ENCODE peak calls at places on chromosomes 12 and 14, in seven cellular contexts. M is IMR-90, J is lower lobe of right lung, Y is AG04450, U is left ventricle myocardium inferior, Q is HFFc6, L is mesothelial cell of epicardium. I is an unnamed sample.

GRCh38 chr12:131833288-131833895 is 5.2 kb downstream of the MMP17 start:
- DNase-seq in L (no peak), J (no peak), U (no peak), Q (no peak), Y (no peak), M (no peak), I (no peak)

GRCh38 chr12:47276253-47277070 is 196.7 kb upstream of the AMIGO2 start:
- DNase-seq in U (no peak), M (peak; percentile 79), L (no peak), J (no peak), Y (no peak), Q (no peak), I (peak; percentile 44)

GRCh38 chr12:89348894-89349669 is 3.2 kb downstream of the DUSP6 start:
- DNase-seq in J (no peak), M (no peak), Q (no peak), U (no peak), L (no peak), Y (no peak), I (no peak)

GRCh38 chr12:3311027-3311402 is 180.0 kb upstream of the PRMT8 start:
- DNase-seq in Y (no peak), J (no peak), M (no peak), U (no peak), L (no peak), Q (no peak), I (no peak)

GRCh38 chr14:99589031-99589441 is 15.0 kb downstream of the CCDC85C start:
- DNase-seq in J (no peak), Q (no peak), Y (no peak), L (no peak), U (no peak), M (no peak), I (no peak)

GRCh38 chr12:27571463-27571862 is 47.5 kb downstream of the PPFIBP1 start:
- DNase-seq in Q (peak; percentile 79), U (no peak), Y (no peak), M (peak; percentile 91), J (no peak), L (no peak), I (no peak)

GRCh38 chr12:5377997-5378596 is 53.8 kb upstream of the NTF3 start:
- DNase-seq in L (peak; percentile 64), J (no peak), Q (no peak), U (no peak), Y (no peak), M (no peak), I (no peak)

GRCh38 chr12:89154743-89155530 is 197.4 kb downstream of the DUSP6 start:
- DNase-seq in Y (no peak), L (no peak), U (no peak), M (peak; percentile 8), Q (no peak), J (no peak), I (no peak)

GRCh38 chr12:118816296-118816695 is 165.0 kb upstream of the SRRM4 start:
- DNase-seq in M (no peak), L (no peak), U (no peak), J (no peak), Q (no peak), Y (no peak), I (no peak)

GRCh38 chr12:107322063-107322462 is 228.7 kb upstream of the CRY1 start:
- DNase-seq in Q (no peak), Y (no peak), M (no peak), J (no peak), L (no peak), U (no peak), I (no peak)

GRCh38 chr12:38664661-38665269 is 240.6 kb downstream of the CPNE8 start:
- DNase-seq in J (no peak), M (no peak), L (no peak), Y (no peak), U (no peak), Q (no peak), I (no peak)

GRCh38 chr12:93402333-93403311 is 24.9 kb downstream of the NUDT4 start:
- DNase-seq in J (no peak), L (no peak), U (no peak), M (no peak), Q (no peak), Y (no peak), I (no peak)

GRCh38 chr12:52495385-52495784 is 2.3 kb upstream of the KRT6A start:
- DNase-seq in Y (no peak), Q (no peak), J (peak; percentile 51), L (peak; percentile 52), U (no peak), M (no peak), I (no peak)

GRCh38 chr14:32754209-32754608 is 184.5 kb upstream of the NPAS3 start:
- DNase-seq in Y (no peak), M (no peak), J (no peak), Q (no peak), U (no peak), L (no peak), I (no peak)

GRCh38 chr12:26514364-26514763 is 318.6 kb downstream of the ITPR2 start:
- DNase-seq in Q (no peak), L (no peak), Y (no peak), M (no peak), U (no peak), J (no peak), I (no peak)

GRCh38 chr12:28033538-28033915 is 61.0 kb upstream of the PTHLH start:
- DNase-seq in Y (no peak), J (no peak), L (no peak), U (no peak), M (peak; percentile 74), Q (peak; percentile 32), I (no peak)

GRCh38 chr12:120230326-120230973 is 29.5 kb upstream of the RPLP0 start:
- DNase-seq in Q (peak; percentile 93), Y (peak; percentile 94), M (peak; percentile 98), U (peak; percentile 74), J (peak; percentile 52), L (no peak), I (peak; percentile 86)

GRCh38 chr12:130787041-130787440 is 52.0 kb downstream of the STX2 start:
- DNase-seq in M (no peak), L (no peak), Y (no peak), J (no peak), U (no peak), Q (no peak), I (no peak)

GRCh38 chr12:68785358-68785757 is 22.6 kb upstream of the MDM2 start:
- DNase-seq in M (peak; percentile 43), U (no peak), J (no peak), Y (no peak), Q (peak; percentile 17), L (no peak), I (no peak)

GRCh38 chr14:102508410-102508773 is 1.2 kb downstream of the ANKRD9 start:
- DNase-seq in U (peak; percentile 62), M (no peak), L (no peak), Q (no peak), J (peak; percentile 69), Y (no peak), I (no peak)

GRCh38 chr12:127272864-127273263 is 994.1 kb upstream of the TMEM132C start:
- DNase-seq in Q (peak; percentile 98), U (no peak), L (no peak), J (no peak), Y (peak; percentile 56), M (peak; percentile 90), I (peak; percentile 46)

GRCh38 chr14:25110101-25110500 is 60.2 kb upstream of the STXBP6 start:
- DNase-seq in M (no peak), J (no peak), L (no peak), Q (no peak), U (no peak), Y (no peak), I (no peak)
- TF ChIP-seq CTCF in M (no peak), J (no peak), L (no peak), Q (no peak), U (no peak), Y (no peak), I (no peak)

GRCh38 chr12:103571286-103571685 is 15.8 kb upstream of the STAB2 start:
- DNase-seq in Q (no peak), U (peak; percentile 50), J (peak; percentile 45), L (no peak), Y (no peak), M (no peak), I (no peak)
- TF ChIP-seq CTCF in Q (no peak), U (peak; percentile 36), J (no peak), L (no peak), Y (no peak), M (no peak), I (no peak)

DNA sequence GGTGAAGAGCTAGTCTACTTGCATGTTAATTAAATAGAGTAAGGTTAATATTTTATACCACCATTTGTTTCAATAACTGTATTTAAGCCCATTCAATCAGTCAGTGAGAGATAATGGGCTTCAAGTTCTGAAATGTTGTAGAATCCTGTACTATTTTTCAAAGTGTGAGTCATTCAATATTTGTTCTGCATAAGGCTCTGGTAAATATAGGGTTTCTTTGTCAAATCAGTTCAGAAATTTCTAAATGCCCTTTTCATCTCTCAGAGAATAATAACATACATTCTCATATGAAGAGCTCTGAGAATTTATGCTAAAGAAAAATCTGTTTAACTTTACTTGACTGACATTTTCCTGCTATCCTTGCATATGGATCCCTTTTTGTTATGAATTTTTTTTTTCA is 493.3 kb downstream of the TMTC2 start:
- DNase-seq in Q (no peak), L (no peak), U (no peak), J (no peak), M (no peak), Y (no peak), I (no peak)
- TF ChIP-seq CTCF in Q (no peak), L (no peak), U (no peak), J (no peak), M (no peak), Y (no peak), I (no peak)

GRCh38 chr12:29070309-29070708 is 78.8 kb upstream of the FAR2 start:
- DNase-seq in Y (no peak), U (no peak), M (no peak), J (no peak), Q (no peak), L (no peak), I (no peak)

GRCh38 chr12:29072631-29073030 is 76.4 kb upstream of the FAR2 start:
- DNase-seq in J (no peak), Q (no peak), L (no peak), U (no peak), M (peak; percentile 4), Y (no peak), I (no peak)

DNA sequence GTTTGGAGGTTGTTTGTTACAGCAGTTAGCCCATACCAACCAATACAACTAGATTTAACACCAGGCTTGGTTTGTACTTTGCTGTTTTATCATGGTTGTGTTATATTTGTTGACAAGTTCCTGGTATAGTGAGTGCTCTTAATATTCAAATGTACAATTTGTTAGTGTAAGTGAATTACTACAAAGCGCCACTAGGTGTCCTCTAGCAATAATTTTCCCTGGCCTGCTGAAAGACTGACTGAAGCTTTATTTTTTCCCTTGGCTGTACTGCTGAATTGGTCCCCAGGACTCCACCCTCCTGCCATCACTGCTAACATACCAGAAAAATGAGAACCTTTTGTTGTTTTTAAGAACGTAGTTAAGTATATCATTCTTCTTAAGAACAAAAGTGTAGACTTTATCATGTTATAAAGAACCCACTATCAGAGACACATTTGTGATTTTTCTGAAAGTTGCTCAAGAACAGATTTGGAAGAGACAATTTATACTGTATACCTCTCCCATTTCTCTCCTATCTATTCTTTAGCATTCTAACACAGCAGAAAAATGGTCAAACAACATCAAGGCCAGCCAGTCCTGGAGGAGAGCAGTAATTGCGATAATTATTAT is 75.3 kb upstream of the FAR2 start:
- DNase-seq in U (no peak), J (no peak), M (peak; percentile 49), Q (peak; percentile 22), L (no peak), Y (peak; percentile 15), I (peak; percentile 20)
- TF ChIP-seq CTCF in U (peak; percentile 77), J (peak; percentile 63), M (peak; percentile 58), Q (peak; percentile 81), L (peak; percentile 91), Y (peak; percentile 73), I (peak; percentile 65)

I was measured in AG09319.